ENCODE peak calls at places on chromosomes 12 and 14, in seven cellular contexts. L, A, S, V, F, X and E are unnamed samples.

GRCh38 chr12:78530065-78530765 is 334.4 kb upstream of the SYT1 start:
- DNase-seq in L (peak; percentile 68), A (no peak), S (no peak), V (no peak), F (peak; percentile 32), X (no peak), E (no peak)

GRCh38 chr12:31370645-31371620 is 45.0 kb upstream of the SINHCAF start:
- DNase-seq in L (no peak), A (no peak), S (peak; percentile 47), V (no peak), F (no peak), X (no peak), E (no peak)

GRCh38 chr12:8081228-8081920 is 700 bp upstream of the NECAP1 start:
- DNase-seq in L (no peak), A (no peak), S (no peak), V (peak; percentile 56), F (no peak), X (no peak), E (no peak)

GRCh38 chr12:89316705-89317139 is 35.6 kb downstream of the DUSP6 start:
- DNase-seq in L (no peak), A (no peak), S (no peak), V (no peak), F (no peak), X (no peak), E (no peak)

GRCh38 chr12:21850419-21850818 is 75.9 kb upstream of the KCNJ8 start:
- DNase-seq in L (no peak), A (no peak), S (no peak), V (no peak), F (no peak), X (no peak), E (no peak)

GRCh38 chr12:113097716-113098427 is 37.7 kb downstream of the RASAL1 start:
- DNase-seq in L (peak; percentile 38), A (peak; percentile 29), S (no peak), V (no peak), F (no peak), X (peak; percentile 20), E (no peak)

GRCh38 chr14:105019861-105020814 is 745 bp downstream of the CDCA4 start:
- DNase-seq in L (peak; percentile 41), A (no peak), S (peak; percentile 38), V (peak; percentile 75), F (no peak), X (peak; percentile 40), E (no peak)

GRCh38 chr12:105291531-105291930 is 39.0 kb upstream of the C12orf75 start:
- DNase-seq in L (no peak), A (no peak), S (no peak), V (no peak), F (no peak), X (no peak), E (no peak)

GRCh38 chr14:95545769-95546168 is 10.9 kb downstream of the GLRX5 start:
- DNase-seq in L (peak; percentile 92), A (peak; percentile 78), S (no peak), V (no peak), F (peak; percentile 32), X (no peak), E (no peak)

GRCh38 chr12:89070603-89071002 is 281.7 kb downstream of the DUSP6 start:
- DNase-seq in L (no peak), A (no peak), S (no peak), V (no peak), F (no peak), X (no peak), E (no peak)

GRCh38 chr12:91142184-91142583 is 30.9 kb upstream of the LUM start:
- DNase-seq in L (no peak), A (no peak), S (no peak), V (no peak), F (peak; percentile 87), X (peak; percentile 55), E (no peak)

GRCh38 chr12:9730591-9730990 is 2.3 kb downstream of the CLECL1 start:
- DNase-seq in L (no peak), A (no peak), S (no peak), V (peak; percentile 53), F (no peak), X (no peak), E (no peak)

GRCh38 chr12:121800694-121801600 is 2.9 kb upstream of the SETD1B start:
- DNase-seq in L (peak; percentile 86), A (no peak), S (peak; percentile 57), V (peak; percentile 81), F (no peak), X (peak; percentile 75), E (no peak)

GRCh38 chr14:57061009-57061711 is 207.5 kb downstream of the EXOC5 start:
- DNase-seq in L (no peak), A (no peak), S (no peak), V (no peak), F (no peak), X (no peak), E (no peak)

GRCh38 chr12:107379852-107380567 is 286.7 kb upstream of the CRY1 start:
- DNase-seq in L (peak; percentile 55), A (peak; percentile 73), S (no peak), V (no peak), F (no peak), X (no peak), E (peak; percentile 54)

GRCh38 chr14:96145116-96145864 is 59.3 kb upstream of the BDKRB2 start:
- DNase-seq in L (peak; percentile 76), A (no peak), S (no peak), V (no peak), F (peak; percentile 83), X (no peak), E (peak; percentile 82)

GRCh38 chr14:81681466-81681865 is 147.8 kb upstream of the SEL1L start:
- DNase-seq in L (no peak), A (no peak), S (no peak), V (no peak), F (no peak), X (no peak), E (no peak)

GRCh38 chr14:101598159-101598558 is 36.9 kb downstream of the DIO3 start:
- DNase-seq in L (no peak), A (no peak), S (no peak), V (no peak), F (no peak), X (no peak), E (no peak)

GRCh38 chr14:101187816-101188570 is 284.5 kb upstream of the RTL1 start:
- DNase-seq in L (no peak), A (no peak), S (no peak), V (no peak), F (no peak), X (peak; percentile 8), E (no peak)

GRCh38 chr14:61147898-61148549 is 133.1 kb downstream of the TMEM30B start:
- DNase-seq in L (peak; percentile 100), A (no peak), S (peak; percentile 17), V (no peak), F (peak; percentile 81), X (peak; percentile 24), E (no peak)

GRCh38 chr12:116881325-116881866 is at the start of gene HRK:
- DNase-seq in L (no peak), A (no peak), S (no peak), V (no peak), F (no peak), X (no peak), E (no peak)

GRCh38 chr14:64114166-64114565 is 180.0 kb downstream of the ESR2 start:
- DNase-seq in L (no peak), A (no peak), S (no peak), V (no peak), F (no peak), X (no peak), E (no peak)

GRCh38 chr14:72876710-72877063 is 17.2 kb downstream of the DPF3 start:
- DNase-seq in L (no peak), A (no peak), S (no peak), V (no peak), F (no peak), X (no peak), E (no peak)
- TF ChIP-seq CTCF in L (no peak), A (no peak), S (no peak), V (no peak), F (no peak), X (no peak), E (no peak)

GRCh38 chr14:55245657-55246268 is 25.5 kb upstream of the FBXO34 start:
- DNase-seq in L (peak; percentile 23), A (no peak), S (no peak), V (peak; percentile 55), F (no peak), X (no peak), E (no peak)
- TF ChIP-seq CTCF in L (peak; percentile 79), A (peak; percentile 6), S (peak; percentile 67), V (peak; percentile 64), F (peak; percentile 71), X (peak; percentile 14), E (peak; percentile 74)

DNA sequence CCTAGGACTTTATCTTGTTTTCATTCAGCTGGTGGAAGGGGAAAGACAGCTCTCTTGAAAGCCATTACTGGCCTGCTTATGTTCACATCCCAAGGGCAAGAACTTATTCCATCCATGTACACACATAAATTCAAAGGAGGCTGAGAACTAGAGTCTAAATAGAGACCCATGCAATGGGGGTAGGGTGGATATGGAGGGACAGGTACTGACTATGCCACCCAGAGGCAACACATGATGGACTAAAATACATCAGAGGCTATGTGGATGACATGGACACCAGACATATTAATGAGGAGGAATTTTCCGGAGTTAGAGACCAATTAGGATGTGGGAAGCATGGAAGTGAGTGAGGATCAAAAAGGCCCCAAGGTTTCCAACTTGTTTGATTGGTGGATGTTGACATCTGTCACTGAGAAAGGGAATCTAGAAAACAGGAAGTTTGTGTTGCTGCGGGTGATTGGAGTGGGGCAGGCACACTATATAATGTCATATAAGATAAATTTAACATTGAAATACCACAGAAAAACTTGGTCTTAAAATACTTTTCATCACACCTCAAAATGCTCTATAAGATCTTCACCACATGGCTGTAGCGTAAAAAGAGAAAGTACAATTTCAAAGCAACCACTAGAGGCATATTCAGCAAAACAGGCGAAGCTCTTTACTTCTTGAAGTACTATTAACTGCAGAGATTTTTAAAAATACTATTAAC is 130.4 kb downstream of the GRIP1 start:
- DNase-seq in L (no peak), A (no peak), S (no peak), V (peak; percentile 27), F (no peak), X (no peak), E (no peak)
- TF ChIP-seq CTCF in L (peak; percentile 32), A (peak; percentile 11), S (peak; percentile 52), V (peak; percentile 35), F (no peak), X (no peak), E (no peak)

GRCh38 chr12:18135509-18135908 is 45.5 kb upstream of the RERGL start:
- DNase-seq in L (no peak), A (no peak), S (no peak), V (no peak), F (no peak), X (no peak), E (no peak)

GRCh38 chr12:18139254-18139653 is 49.3 kb upstream of the RERGL start:
- DNase-seq in L (no peak), A (no peak), S (no peak), V (no peak), F (no peak), X (no peak), E (no peak)

GRCh38 chr12:18141583-18141982 is 51.6 kb upstream of the RERGL start:
- DNase-seq in L (peak; percentile 81), A (peak; percentile 24), S (no peak), V (no peak), F (no peak), X (no peak), E (no peak)

GRCh38 chr12:18140969-18141368 is 51.0 kb upstream of the RERGL start:
- DNase-seq in L (no peak), A (no peak), S (no peak), V (no peak), F (no peak), X (no peak), E (no peak)

GRCh38 chr12:18139989-18140596 is 50.1 kb upstream of the RERGL start:
- DNase-seq in L (peak; percentile 67), A (no peak), S (no peak), V (peak; percentile 43), F (no peak), X (no peak), E (peak; percentile 3)
- TF ChIP-seq CTCF in L (peak; percentile 57), A (peak; percentile 59), S (peak; percentile 96), V (peak; percentile 43), F (peak; percentile 34), X (peak; percentile 43), E (peak; percentile 56)